ENCODE peak calls at places on chromosomes 4 and X, in five cellular contexts. One of them, this sample, is unnamed.

GRCh38 chr4:139988863-139989765 is 164.9 kb downstream of the MAML3 start:
- DNase-seq in RWPE2: peak; percentile 85
- DNase-seq in tibial nerve: no peak
- DNase-seq in mammary epithelial cell: peak; percentile 97
- DNase-seq in sigmoid colon: peak; percentile 74
- DNase-seq in this sample: no peak

GRCh38 chr4:56630876-56631666 is 50.0 kb downstream of the HOPX start:
- DNase-seq in RWPE2: no peak
- DNase-seq in tibial nerve: no peak
- DNase-seq in mammary epithelial cell: no peak
- DNase-seq in sigmoid colon: no peak
- DNase-seq in this sample: no peak

GRCh38 chrX:110180928-110181310 is 137.0 kb downstream of the AMMECR1 start:
- DNase-seq in sigmoid colon: no peak
- DNase-seq in mammary epithelial cell: peak; percentile 22
- DNase-seq in tibial nerve: no peak
- DNase-seq in RWPE2: no peak
- DNase-seq in this sample: no peak

GRCh38 chr4:2395038-2395437 is 23.4 kb downstream of the ZFYVE28 start:
- DNase-seq in mammary epithelial cell: no peak
- DNase-seq in tibial nerve: no peak
- DNase-seq in RWPE2: peak; percentile 24
- DNase-seq in sigmoid colon: no peak
- DNase-seq in this sample: no peak

GRCh38 chr4:40185830-40186664 is 10.8 kb upstream of the RHOH start:
- DNase-seq in RWPE2: no peak
- DNase-seq in tibial nerve: no peak
- DNase-seq in sigmoid colon: no peak
- DNase-seq in mammary epithelial cell: no peak
- DNase-seq in this sample: no peak

GRCh38 chr4:97394653-97395052 is 748.6 kb downstream of the STPG2 start:
- DNase-seq in RWPE2: no peak
- DNase-seq in sigmoid colon: no peak
- DNase-seq in mammary epithelial cell: peak; percentile 55
- DNase-seq in tibial nerve: no peak
- DNase-seq in this sample: no peak

GRCh38 chrX:71158603-71159002 is 14.0 kb downstream of the NLGN3 start:
- DNase-seq in tibial nerve: no peak
- DNase-seq in RWPE2: no peak
- DNase-seq in sigmoid colon: no peak
- DNase-seq in mammary epithelial cell: no peak
- DNase-seq in this sample: no peak

GRCh38 chrX:10233696-10234095 is 76.9 kb downstream of the CLCN4 start:
- DNase-seq in tibial nerve: no peak
- DNase-seq in mammary epithelial cell: no peak
- DNase-seq in RWPE2: no peak
- DNase-seq in sigmoid colon: no peak
- DNase-seq in this sample: no peak

GRCh38 chrX:25144043-25144940 is 128.5 kb upstream of the ARX start:
- DNase-seq in tibial nerve: peak; percentile 49
- DNase-seq in mammary epithelial cell: peak; percentile 15
- DNase-seq in RWPE2: no peak
- DNase-seq in sigmoid colon: peak; percentile 72
- DNase-seq in this sample: peak; percentile 45

GRCh38 chrX:11059923-11060322 is 51.2 kb upstream of the HCCS start:
- DNase-seq in mammary epithelial cell: peak; percentile 76
- DNase-seq in RWPE2: no peak
- DNase-seq in sigmoid colon: no peak
- DNase-seq in tibial nerve: no peak
- DNase-seq in this sample: no peak

GRCh38 chr4:180456928-180457327 is 1786.3 kb upstream of the TENM3 start:
- DNase-seq in RWPE2: no peak
- DNase-seq in tibial nerve: no peak
- DNase-seq in sigmoid colon: no peak
- DNase-seq in mammary epithelial cell: no peak
- DNase-seq in this sample: no peak

GRCh38 chr4:146545102-146545501 is 23.4 kb upstream of the SLC10A7 start:
- DNase-seq in RWPE2: no peak
- DNase-seq in tibial nerve: no peak
- DNase-seq in sigmoid colon: no peak
- DNase-seq in mammary epithelial cell: peak; percentile 18
- DNase-seq in this sample: no peak

GRCh38 chrX:70960728-70961127 is 29.8 kb upstream of the SLC7A3 start:
- DNase-seq in sigmoid colon: no peak
- DNase-seq in RWPE2: no peak
- DNase-seq in mammary epithelial cell: no peak
- DNase-seq in tibial nerve: no peak
- DNase-seq in this sample: no peak

GRCh38 chr4:41797260-41797659 is 48.7 kb upstream of the PHOX2B start:
- DNase-seq in RWPE2: no peak
- DNase-seq in mammary epithelial cell: no peak
- DNase-seq in sigmoid colon: no peak
- DNase-seq in tibial nerve: no peak
- DNase-seq in this sample: no peak

GRCh38 chr4:26741491-26741871 is 119.2 kb upstream of the STIM2 start:
- DNase-seq in mammary epithelial cell: no peak
- DNase-seq in tibial nerve: no peak
- DNase-seq in sigmoid colon: no peak
- DNase-seq in RWPE2: no peak
- DNase-seq in this sample: no peak

GRCh38 chr4:77001907-77002306 is 52.4 kb downstream of the SEPTIN11 start:
- DNase-seq in tibial nerve: no peak
- DNase-seq in RWPE2: no peak
- DNase-seq in mammary epithelial cell: peak; percentile 56
- DNase-seq in sigmoid colon: no peak
- DNase-seq in this sample: no peak

GRCh38 chrX:18075603-18076002 is 145.1 kb downstream of the BEND2 start:
- DNase-seq in sigmoid colon: no peak
- DNase-seq in mammary epithelial cell: no peak
- DNase-seq in RWPE2: no peak
- DNase-seq in tibial nerve: no peak
- DNase-seq in this sample: no peak

GRCh38 chr4:41719417-41719816 is 29.1 kb downstream of the PHOX2B start:
- DNase-seq in mammary epithelial cell: peak; percentile 31
- DNase-seq in RWPE2: no peak
- DNase-seq in sigmoid colon: no peak
- DNase-seq in tibial nerve: no peak
- DNase-seq in this sample: no peak

GRCh38 chr4:65921180-65921579 is 250.9 kb upstream of the EPHA5 start:
- DNase-seq in tibial nerve: no peak
- DNase-seq in RWPE2: no peak
- DNase-seq in mammary epithelial cell: no peak
- DNase-seq in sigmoid colon: no peak
- DNase-seq in this sample: no peak

GRCh38 chr4:106062452-106062875 is 167.2 kb downstream of the NPNT start:
- DNase-seq in mammary epithelial cell: peak; percentile 59
- DNase-seq in sigmoid colon: no peak
- DNase-seq in RWPE2: no peak
- DNase-seq in tibial nerve: no peak
- DNase-seq in this sample: no peak

GRCh38 chr4:70575964-70576363 is 16.1 kb upstream of the AMBN start:
- DNase-seq in sigmoid colon: no peak
- DNase-seq in mammary epithelial cell: no peak
- DNase-seq in RWPE2: no peak
- DNase-seq in tibial nerve: no peak
- DNase-seq in this sample: no peak

GRCh38 chr4:108878781-108879180 is 115.9 kb upstream of the ETNPPL start:
- DNase-seq in mammary epithelial cell: no peak
- DNase-seq in sigmoid colon: no peak
- DNase-seq in RWPE2: no peak
- DNase-seq in tibial nerve: no peak
- DNase-seq in this sample: no peak

GRCh38 chr4:17941731-17942130 is 79.8 kb downstream of the LCORL start:
- DNase-seq in RWPE2: no peak
- DNase-seq in tibial nerve: no peak
- DNase-seq in mammary epithelial cell: peak; percentile 3
- DNase-seq in sigmoid colon: no peak
- DNase-seq in this sample: no peak

GRCh38 chrX:41452972-41453371 is 5.8 kb downstream of the NYX start:
- DNase-seq in RWPE2: no peak
- DNase-seq in mammary epithelial cell: no peak
- DNase-seq in tibial nerve: no peak
- DNase-seq in sigmoid colon: no peak
- DNase-seq in this sample: no peak

GRCh38 chrX:151386838-151387459 is 10.1 kb upstream of the VMA21 start:
- DNase-seq in tibial nerve: no peak
- DNase-seq in sigmoid colon: peak; percentile 93
- DNase-seq in mammary epithelial cell: no peak
- DNase-seq in RWPE2: no peak
- DNase-seq in this sample: no peak

GRCh38 chr4:104494822-104495559 is at the start of gene CXXC4:
- DNase-seq in RWPE2: no peak
- DNase-seq in sigmoid colon: peak; percentile 90
- DNase-seq in mammary epithelial cell: peak; percentile 2
- DNase-seq in tibial nerve: peak; percentile 39
- DNase-seq in this sample: peak; percentile 48

GRCh38 chrX:97446298-97446882 is 562.7 kb downstream of the RPA4 start:
- DNase-seq in sigmoid colon: no peak
- DNase-seq in RWPE2: no peak
- DNase-seq in tibial nerve: no peak
- DNase-seq in mammary epithelial cell: no peak
- DNase-seq in this sample: no peak

GRCh38 chr4:18291313-18291712 is 269.8 kb upstream of the LCORL start:
- DNase-seq in RWPE2: no peak
- DNase-seq in tibial nerve: no peak
- DNase-seq in mammary epithelial cell: no peak
- DNase-seq in sigmoid colon: no peak
- DNase-seq in this sample: no peak

GRCh38 chrX:16839852-16840460 is 30.2 kb downstream of the RBBP7 start:
- DNase-seq in tibial nerve: no peak
- DNase-seq in RWPE2: no peak
- DNase-seq in sigmoid colon: no peak
- DNase-seq in mammary epithelial cell: peak; percentile 76
- DNase-seq in this sample: no peak

GRCh38 chr4:139050436-139050835 is 34.9 kb downstream of the NOCT start:
- DNase-seq in sigmoid colon: no peak
- DNase-seq in RWPE2: no peak
- DNase-seq in tibial nerve: no peak
- DNase-seq in mammary epithelial cell: no peak
- DNase-seq in this sample: no peak

GRCh38 chrX:140091276-140091886 is 126.1 kb upstream of the CXorf66 start:
- DNase-seq in mammary epithelial cell: no peak
- DNase-seq in sigmoid colon: peak; percentile 60
- DNase-seq in tibial nerve: no peak
- DNase-seq in RWPE2: no peak
- DNase-seq in this sample: no peak

DNA sequence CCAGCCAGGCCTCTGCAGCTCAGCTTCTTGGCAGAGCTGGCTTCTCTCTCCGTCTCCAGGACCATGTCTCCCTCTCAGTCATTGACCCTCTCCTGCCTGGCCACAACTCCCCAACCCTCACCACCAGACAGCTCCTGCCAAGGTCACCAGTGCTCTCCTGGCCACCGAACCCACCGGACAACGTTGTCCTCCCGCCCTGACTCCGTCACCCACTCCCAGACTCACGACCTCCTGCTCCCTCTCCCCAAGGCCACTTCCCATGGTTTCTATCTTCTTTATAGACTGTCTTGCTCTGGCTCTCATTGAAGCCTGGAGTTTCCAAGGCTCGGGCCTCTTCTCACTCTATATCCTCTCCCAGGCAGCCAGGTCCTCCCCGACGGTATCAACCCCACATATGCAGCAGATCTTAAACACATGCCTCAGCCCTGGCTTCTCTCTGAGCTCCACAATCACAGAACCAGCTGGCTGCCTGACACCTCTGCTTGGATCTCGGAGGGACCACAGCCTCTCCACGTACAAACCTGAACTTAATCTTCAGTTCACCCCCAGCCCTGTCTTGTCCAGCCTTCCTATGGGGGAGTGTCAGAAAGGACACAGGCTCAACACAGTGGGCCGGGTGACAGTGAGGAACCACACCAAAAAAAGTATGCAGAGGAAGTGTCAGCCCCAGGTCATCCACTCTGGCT is 67.9 kb upstream of the C4orf50 start:
- DNase-seq in RWPE2: no peak
- DNase-seq in tibial nerve: no peak
- DNase-seq in mammary epithelial cell: no peak
- DNase-seq in sigmoid colon: peak; percentile 57
- DNase-seq in this sample: no peak
- H3K27ac ChIP-seq in RWPE2: no peak overlapping the region
- H3K27ac ChIP-seq in tibial nerve: no peak overlapping the region
- H3K27ac ChIP-seq in mammary epithelial cell: no peak overlapping the region
- H3K27ac ChIP-seq in sigmoid colon: no peak overlapping the region
- H3K27ac ChIP-seq in this sample: no peak overlapping the region

GRCh38 chr4:14249226-14249625 is 621.7 kb upstream of the BOD1L1 start:
- DNase-seq in sigmoid colon: no peak
- DNase-seq in tibial nerve: no peak
- DNase-seq in RWPE2: no peak
- DNase-seq in mammary epithelial cell: no peak
- DNase-seq in this sample: no peak

GRCh38 chr4:14254806-14255445 is 627.4 kb upstream of the BOD1L1 start:
- DNase-seq in RWPE2: no peak
- DNase-seq in tibial nerve: no peak
- DNase-seq in sigmoid colon: no peak
- DNase-seq in mammary epithelial cell: no peak
- DNase-seq in this sample: no peak

GRCh38 chr4:14259926-14260325 is 632.4 kb upstream of the BOD1L1 start:
- DNase-seq in sigmoid colon: no peak
- DNase-seq in RWPE2: no peak
- DNase-seq in tibial nerve: no peak
- DNase-seq in mammary epithelial cell: no peak
- DNase-seq in this sample: no peak

GRCh38 chr4:14257903-14258302 is 630.4 kb upstream of the BOD1L1 start:
- DNase-seq in RWPE2: no peak
- DNase-seq in mammary epithelial cell: no peak
- DNase-seq in tibial nerve: no peak
- DNase-seq in sigmoid colon: no peak
- DNase-seq in this sample: no peak

DNA sequence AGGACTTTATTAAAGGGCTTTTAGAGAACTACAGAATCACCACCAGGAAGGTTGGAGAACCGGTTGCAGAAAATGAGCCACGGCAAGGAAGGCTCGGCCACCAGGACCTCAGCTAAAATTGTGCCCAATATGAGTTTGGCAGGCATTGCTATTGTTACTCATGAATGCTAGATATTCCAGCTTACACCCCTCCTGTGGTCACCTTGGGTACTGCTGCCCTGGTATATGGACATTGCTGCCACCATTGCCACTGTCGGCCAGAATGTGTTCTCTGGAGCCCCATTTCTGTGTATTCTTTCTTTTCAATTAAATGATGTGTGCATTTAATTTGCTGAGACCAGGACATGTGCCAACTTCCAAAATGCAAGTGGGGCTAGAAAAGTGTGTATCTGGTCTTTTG is 626.7 kb upstream of the BOD1L1 start:
- DNase-seq in RWPE2: no peak
- DNase-seq in mammary epithelial cell: peak; percentile 46
- DNase-seq in sigmoid colon: no peak
- DNase-seq in tibial nerve: no peak
- DNase-seq in this sample: peak; percentile 54
- TF ChIP-seq CTCF in RWPE2: peak; percentile 67
- TF ChIP-seq CTCF in mammary epithelial cell: peak; percentile 93
- TF ChIP-seq CTCF in sigmoid colon: peak; percentile 12
- TF ChIP-seq CTCF in tibial nerve: peak; percentile 47
- TF ChIP-seq CTCF in this sample: no peak

GRCh38 chrX:12463873-12464272 is 325.6 kb downstream of the FRMPD4 start:
- DNase-seq in mammary epithelial cell: no peak
- DNase-seq in sigmoid colon: no peak
- DNase-seq in tibial nerve: no peak
- DNase-seq in RWPE2: no peak
- DNase-seq in this sample: no peak
- H3K4me3 ChIP-seq in mammary epithelial cell: no peak overlapping the region
- H3K4me3 ChIP-seq in sigmoid colon: no peak overlapping the region
- H3K4me3 ChIP-seq in tibial nerve: no peak overlapping the region
- H3K4me3 ChIP-seq in RWPE2: no peak overlapping the region
- H3K4me3 ChIP-seq in this sample: no peak overlapping the region

GRCh38 chrX:30659421-30659820 is 6.2 kb downstream of the GK start:
- DNase-seq in tibial nerve: no peak
- DNase-seq in RWPE2: no peak
- DNase-seq in mammary epithelial cell: peak; percentile 82
- DNase-seq in sigmoid colon: no peak
- DNase-seq in this sample: no peak
- H3K27ac ChIP-seq in tibial nerve: no peak overlapping the region
- H3K27ac ChIP-seq in RWPE2: peak overlapping the region; percentile 70
- H3K27ac ChIP-seq in mammary epithelial cell: peak overlapping the region; percentile 34
- H3K27ac ChIP-seq in sigmoid colon: no peak overlapping the region
- H3K27ac ChIP-seq in this sample: no peak overlapping the region

This sample was measured in lung.